ENCODE peak calls at places on chromosomes 6 and 20, in six cellular contexts. V is PC-3, A is fibroblast of lung, C is GM12878, I is right lobe of liver, D is RWPE2. M is an unnamed sample.

GRCh38 chr6:53338304-53338703 is 10.4 kb downstream of the ELOVL5 start:
- DNase-seq in V (no peak), A (no peak), C (no peak), I (no peak), D (no peak), M (no peak)

GRCh38 chr20:50584687-50585086 is 74.5 kb downstream of the PTPN1 start:
- DNase-seq in V (no peak), A (no peak), C (no peak), I (no peak), D (peak; percentile 64), M (no peak)

GRCh38 chr6:11251553-11252358 is 19.3 kb upstream of the NEDD9 start:
- DNase-seq in V (peak; percentile 86), A (peak; percentile 76), C (no peak), I (no peak), D (no peak), M (no peak)

GRCh38 chr6:37663016-37663810 is 34.5 kb downstream of the MDGA1 start:
- DNase-seq in V (no peak), A (peak; percentile 44), C (no peak), I (no peak), D (no peak), M (no peak)

GRCh38 chr6:41655706-41656668 is 17.7 kb downstream of the MDFI start:
- DNase-seq in V (no peak), A (peak; percentile 37), C (no peak), I (no peak), D (no peak), M (peak; percentile 22)

GRCh38 chr6:50711686-50712085 is 1.6 kb upstream of the TFAP2D start:
- DNase-seq in V (no peak), A (no peak), C (no peak), I (no peak), D (no peak), M (no peak)

GRCh38 chr6:89239338-89239737 is 22.2 kb upstream of the GABRR1 start:
- DNase-seq in V (no peak), A (no peak), C (no peak), I (no peak), D (no peak), M (no peak)

GRCh38 chr6:19824058-19824807 is 12.9 kb upstream of the ID4 start:
- DNase-seq in V (no peak), A (no peak), C (no peak), I (no peak), D (no peak), M (no peak)

GRCh38 chr6:106293113-106293512 is 32.4 kb downstream of the ATG5 start:
- DNase-seq in V (no peak), A (no peak), C (no peak), I (no peak), D (no peak), M (no peak)

GRCh38 chr6:96899019-96899418 is 1.3 kb upstream of the NDUFAF4 start:
- DNase-seq in V (peak; percentile 57), A (peak; percentile 73), C (no peak), I (no peak), D (no peak), M (no peak)

GRCh38 chr6:42118162-42119001 is 24.0 kb downstream of the C6orf132 start:
- DNase-seq in V (peak; percentile 90), A (no peak), C (no peak), I (peak; percentile 89), D (no peak), M (peak; percentile 86)

GRCh38 chr6:113405326-113406050 is 451.7 kb upstream of the MARCKS start:
- DNase-seq in V (no peak), A (peak; percentile 58), C (no peak), I (no peak), D (no peak), M (no peak)

GRCh38 chr20:20375862-20376261 is 8.0 kb downstream of the INSM1 start:
- DNase-seq in V (no peak), A (no peak), C (no peak), I (no peak), D (no peak), M (no peak)

GRCh38 chr20:41339957-41340326 is 679 bp upstream of the LPIN3 start:
- DNase-seq in V (peak; percentile 94), A (peak; percentile 62), C (no peak), I (peak; percentile 88), D (peak; percentile 98), M (peak; percentile 92)
- H3K27ac ChIP-seq in V (no peak overlapping the region), A (peak overlapping the region; percentile 43), C (no peak overlapping the region), I (peak overlapping the region; percentile 52), D (peak overlapping the region; percentile 62), M (peak overlapping the region; percentile 79)

DNA sequence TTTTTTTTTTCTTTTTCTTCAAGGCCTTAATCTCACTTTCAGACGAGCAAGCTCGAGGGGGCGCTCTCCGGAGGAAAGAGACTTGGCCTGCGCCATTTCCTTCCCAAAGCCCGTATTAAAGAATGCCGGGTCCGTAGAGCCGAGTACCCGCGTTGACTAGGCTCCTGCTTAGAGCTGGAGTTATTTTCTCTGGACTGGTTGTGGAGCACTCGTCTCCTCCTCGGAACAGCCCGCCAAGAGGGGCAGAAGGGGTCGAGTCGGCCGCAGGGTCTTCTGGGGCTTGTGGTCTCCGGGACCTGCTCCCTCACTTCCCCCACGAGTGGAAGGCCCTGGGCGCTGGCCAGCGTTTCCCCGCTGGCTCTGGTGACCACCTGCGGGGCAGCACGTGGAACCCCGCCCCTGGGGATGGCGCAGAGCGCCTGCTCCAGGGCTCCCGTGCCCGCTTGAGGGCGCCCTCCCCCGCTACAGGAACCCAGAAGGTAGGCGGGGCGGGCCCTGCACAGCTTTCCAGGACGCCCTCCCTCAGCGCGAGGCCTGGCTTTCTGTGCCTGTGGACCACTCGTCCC is 2.7 kb upstream of the MEI4 start:
- DNase-seq in V (no peak), A (no peak), C (no peak), I (peak; percentile 83), D (peak; percentile 42), M (peak; percentile 47)
- TF ChIP-seq CTCF in V (no peak), A (no peak), C (peak; percentile 4), I (no peak), D (no peak), M (peak; percentile 12)

DNA sequence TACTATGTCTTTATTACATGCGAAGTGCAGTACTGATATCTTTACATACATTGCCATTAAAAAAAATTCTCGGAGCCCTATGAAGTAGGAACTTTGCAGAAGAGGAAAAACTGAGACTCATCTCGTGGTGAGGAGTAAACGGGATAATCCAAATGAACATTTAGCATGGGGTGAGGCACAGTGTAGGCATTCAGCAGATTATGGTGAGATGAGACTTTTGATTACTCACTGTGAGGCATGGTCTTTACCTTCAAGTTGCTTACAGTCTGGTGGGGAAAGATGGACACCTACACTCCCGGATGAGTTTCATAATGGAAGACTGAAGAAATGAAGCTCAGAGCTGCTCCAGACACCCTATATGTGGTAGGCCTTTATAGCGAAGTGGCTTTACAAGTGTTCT is 1.4 kb downstream of the RPRD1B start:
- DNase-seq in V (peak; percentile 29), A (no peak), C (no peak), I (no peak), D (no peak), M (no peak)
- H3K27ac ChIP-seq in V (peak overlapping the region; percentile 75), A (no peak overlapping the region), C (no peak overlapping the region), I (no peak overlapping the region), D (peak overlapping the region; percentile 60), M (no peak overlapping the region)

GRCh38 chr6:152351742-152352141 is 285.4 kb downstream of the SYNE1 start:
- DNase-seq in V (no peak), A (no peak), C (no peak), I (no peak), D (no peak), M (no peak)

GRCh38 chr6:152353440-152353839 is 283.7 kb downstream of the SYNE1 start:
- DNase-seq in V (no peak), A (no peak), C (no peak), I (no peak), D (no peak), M (no peak)

GRCh38 chr6:152356016-152356415 is 281.1 kb downstream of the SYNE1 start:
- DNase-seq in V (peak; percentile 63), A (no peak), C (no peak), I (no peak), D (no peak), M (no peak)

GRCh38 chr6:152356659-152357058 is 280.5 kb downstream of the SYNE1 start:
- DNase-seq in V (peak; percentile 62), A (peak; percentile 56), C (no peak), I (no peak), D (no peak), M (no peak)

GRCh38 chr6:152355166-152355565 is 282.0 kb downstream of the SYNE1 start:
- DNase-seq in V (no peak), A (no peak), C (no peak), I (no peak), D (no peak), M (no peak)
- TF ChIP-seq CTCF in V (no peak), A (no peak), C (no peak), I (no peak), D (no peak), M (no peak)

GRCh38 chr6:142682985-142683384 is 262.0 kb downstream of the HIVEP2 start:
- DNase-seq in V (no peak), A (no peak), C (no peak), I (no peak), D (no peak), M (no peak)
- H3K27ac ChIP-seq in V (no peak overlapping the region), A (no peak overlapping the region), C (no peak overlapping the region), I (no peak overlapping the region), D (no peak overlapping the region), M (no peak overlapping the region)

DNA sequence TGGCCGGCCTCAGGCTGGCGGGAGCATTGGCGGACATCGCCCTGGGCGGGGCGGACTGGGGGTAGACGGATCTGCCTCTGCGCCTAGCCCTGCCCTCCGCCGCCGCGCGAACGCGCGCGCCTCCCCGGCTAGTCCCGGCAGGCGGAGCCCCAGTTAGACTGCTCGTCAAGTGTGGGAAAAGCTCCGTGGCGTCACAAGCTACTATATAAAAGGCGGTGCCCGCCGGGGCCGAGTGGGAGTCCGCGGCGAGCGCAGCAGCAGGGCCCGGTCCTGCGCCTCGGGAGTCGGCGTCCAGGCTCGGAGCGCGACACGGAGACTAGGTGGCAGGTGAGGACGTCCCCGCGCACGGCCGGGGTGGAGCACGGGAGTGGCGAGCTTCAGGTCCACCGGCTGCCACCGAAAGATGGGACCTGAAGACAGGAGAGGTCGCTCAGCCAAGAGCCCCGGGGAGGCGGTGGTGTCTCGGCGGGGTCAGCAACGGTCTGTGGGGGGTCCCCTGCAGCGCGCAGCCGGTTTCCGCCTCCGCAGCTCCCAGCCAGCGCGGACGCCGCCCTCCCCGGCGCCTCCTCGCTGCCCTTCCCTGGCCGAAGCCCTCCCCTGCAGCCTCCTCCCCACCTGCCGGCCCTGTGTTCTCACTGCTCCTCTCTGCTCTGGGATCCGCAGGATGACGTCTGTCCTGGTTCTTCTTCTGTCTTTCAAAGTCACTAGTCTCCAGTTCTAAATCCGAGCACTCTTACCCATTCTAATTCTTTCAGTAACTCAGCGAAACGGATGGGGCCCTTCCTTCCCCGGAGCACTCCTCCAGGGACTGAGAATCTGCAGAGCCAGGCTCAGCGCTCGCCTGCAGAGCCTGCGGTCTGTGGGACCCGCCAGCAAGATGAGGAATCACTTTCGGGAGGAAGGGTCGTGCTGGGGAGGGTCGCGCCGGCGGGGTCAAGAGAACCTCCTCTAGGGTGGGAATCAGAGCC is 4.3 kb upstream of the RIPK1 start:
- DNase-seq in V (peak; percentile 90), A (peak; percentile 93), C (peak; percentile 34), I (peak; percentile 99), D (peak; percentile 90), M (peak; percentile 98)
- TF ChIP-seq CTCF in V (no peak), A (no peak), C (peak; percentile 6), I (no peak), D (no peak), M (no peak)

M was measured in lower lobe of right lung.